ENCODE peak calls at places on chromosomes 2 and 18, in seven cellular contexts. W is mammary epithelial cell, E is hypothalamus, A is heart right ventricle, M is frontal cortex, J is HepG2, D is amniotic stem cell. V is an unnamed sample.
A peak's percentile ranks its signal among the peaks of the same experiment; 100 is the strongest.

GRCh38 chr2:161102770-161103450 is 57.3 kb upstream of the TANK start:
- DNase-seq in A (no peak), E (no peak), M (no peak), W (peak; percentile 36), J (no peak), D (peak; percentile 2), V (no peak)

GRCh38 chr18:3248670-3249359 is 1.2 kb downstream of the MYL12A start:
- DNase-seq in M (no peak), E (no peak), D (no peak), W (peak; percentile 61), J (peak; percentile 61), A (no peak), V (peak; percentile 62)

GRCh38 chr18:24023185-24023814 is 8.7 kb downstream of the TTC39C start:
- DNase-seq in E (no peak), M (no peak), J (peak; percentile 9), A (no peak), D (no peak), W (no peak), V (peak; percentile 19)

GRCh38 chr2:233404227-233404626 is 49.9 kb downstream of the DGKD start:
- DNase-seq in W (peak; percentile 46), J (peak; percentile 48), E (no peak), A (no peak), D (no peak), M (no peak), V (no peak)

GRCh38 chr2:215149060-215149459 is 10.6 kb upstream of the ABCA12 start:
- DNase-seq in A (no peak), E (no peak), J (no peak), M (no peak), D (no peak), W (no peak), V (no peak)

GRCh38 chr2:116222793-116223192 is 1591.7 kb upstream of the DDX18 start:
- DNase-seq in M (no peak), W (no peak), E (no peak), A (no peak), D (no peak), J (no peak), V (no peak)

GRCh38 chr2:172833898-172834297 is 98.3 kb downstream of the RAPGEF4 start:
- DNase-seq in J (no peak), E (no peak), M (no peak), W (no peak), D (no peak), A (no peak), V (no peak)

GRCh38 chr18:54742654-54743053 is 85.6 kb upstream of the RAB27B start:
- DNase-seq in W (peak; percentile 94), E (no peak), M (no peak), J (no peak), A (no peak), D (peak; percentile 61), V (peak; percentile 33)

GRCh38 chr18:7575465-7576026 is 8.4 kb downstream of the PTPRM start:
- DNase-seq in E (no peak), D (peak; percentile 29), W (peak; percentile 44), M (no peak), A (no peak), J (no peak), V (no peak)